ENCODE peak calls at places on chromosomes 4 and X, in ten cellular contexts. Q is cardiac muscle cell, E is tibial artery, M is MM.1S, U is heart right ventricle, L is gastrocnemius medialis, Z is activated B cell treated with CpG ODN at 0.5 μM for 24 hours, V is stomach, N is psoas muscle, P is AG09309. Y is an unnamed sample.
A peak's percentile ranks its signal among the peaks of the same experiment; 100 is the strongest.

GRCh38 chrX:123807825-123808416 is 51.9 kb upstream of the XIAP start:
- DNase-seq in Q (no peak), E (no peak), Z (no peak), M (no peak), N (no peak), U (no peak), L (no peak), V (no peak), P (peak; percentile 51), Y (no peak)

GRCh38 chr4:8844976-8845690 is 26.5 kb downstream of the HMX1 start:
- DNase-seq in P (no peak), L (no peak), Z (no peak), Q (no peak), N (no peak), U (no peak), M (no peak), V (no peak), E (peak; percentile 11), Y (peak; percentile 54)

GRCh38 chr4:185210102-185210981 is 944 bp downstream of the SNX25 start:
- DNase-seq in E (peak; percentile 54), U (peak; percentile 54), L (peak; percentile 40), Z (peak; percentile 59), Q (peak; percentile 59), P (no peak), M (peak; percentile 54), N (peak; percentile 61), V (peak; percentile 51), Y (peak; percentile 75)

GRCh38 chr4:10015140-10015753 is 6.0 kb downstream of the SLC2A9 start:
- DNase-seq in Q (peak; percentile 69), L (no peak), E (no peak), P (no peak), Z (no peak), M (peak; percentile 64), V (peak; percentile 64), U (no peak), N (no peak), Y (no peak)

GRCh38 chr4:11011249-11011648 is 326.7 kb upstream of the CLNK start:
- DNase-seq in M (no peak), U (no peak), V (no peak), Z (no peak), E (no peak), N (no peak), Q (no peak), L (no peak), P (no peak), Y (no peak)

GRCh38 chrX:17846045-17846444 is 15.1 kb downstream of the RAI2 start:
- DNase-seq in U (no peak), P (no peak), M (no peak), L (peak; percentile 42), V (no peak), Z (no peak), Q (no peak), E (no peak), N (no peak), Y (no peak)

GRCh38 chr4:14915018-14915417 is 87.3 kb upstream of the CPEB2 start:
- DNase-seq in V (no peak), Q (no peak), Z (no peak), L (no peak), P (no peak), M (no peak), N (no peak), E (no peak), U (no peak), Y (no peak)

GRCh38 chrX:122026665-122027064 is 979.3 kb downstream of the GLUD2 start:
- DNase-seq in Q (no peak), P (no peak), U (no peak), Z (no peak), V (no peak), N (no peak), L (no peak), E (no peak), M (no peak), Y (no peak)

GRCh38 chr4:20532871-20533870 is 167.1 kb upstream of the PACRGL start:
- DNase-seq in U (no peak), P (peak; percentile 81), Q (no peak), M (no peak), Z (no peak), V (no peak), E (no peak), N (no peak), L (no peak), Y (no peak)

GRCh38 chrX:45788941-45789348 is 588.3 kb upstream of the DIPK2B start:
- DNase-seq in Z (no peak), L (peak; percentile 12), E (no peak), V (no peak), Q (no peak), N (peak; percentile 54), P (no peak), U (peak; percentile 45), M (no peak), Y (no peak)

GRCh38 chrX:119455264-119455663 is 13.0 kb upstream of the SLC25A5 start:
- DNase-seq in M (no peak), U (no peak), Q (no peak), Z (no peak), V (no peak), L (no peak), P (peak; percentile 23), E (no peak), N (no peak), Y (no peak)

GRCh38 chrX:35040871-35041270 is 98.3 kb downstream of the FAM47B start:
- DNase-seq in Q (no peak), L (no peak), U (no peak), P (no peak), V (no peak), E (no peak), N (no peak), Z (no peak), M (no peak), Y (no peak)

GRCh38 chr4:32472918-32473317 is 1752.7 kb downstream of the PCDH7 start:
- DNase-seq in L (no peak), P (no peak), N (no peak), E (no peak), Z (no peak), Q (no peak), V (no peak), U (no peak), M (no peak), Y (no peak)

GRCh38 chrX:16185725-16186136 is 18.4 kb downstream of the MAGEB17 start:
- DNase-seq in V (no peak), U (no peak), N (no peak), P (peak; percentile 63), E (no peak), Q (no peak), L (no peak), Z (no peak), M (no peak), Y (no peak)

GRCh38 chrX:45806410-45807121 is 605.9 kb upstream of the DIPK2B start:
- DNase-seq in P (peak; percentile 78), Z (no peak), E (no peak), L (no peak), V (no peak), N (no peak), U (no peak), M (no peak), Q (peak; percentile 40), Y (no peak)

GRCh38 chrX:97461763-97462162 is 578.1 kb downstream of the RPA4 start:
- DNase-seq in Q (no peak), P (no peak), Z (no peak), L (no peak), U (no peak), N (no peak), M (no peak), V (no peak), E (no peak), Y (no peak)
- TF ChIP-seq CTCF in Q (no peak), P (no peak), Z (no peak), L (no peak), U (no peak), N (no peak), M (no peak), V (no peak), E (no peak), Y (peak; percentile 68)

GRCh38 chrX:40299028-40299479 is 201.3 kb upstream of the BCOR start:
- DNase-seq in P (no peak), L (no peak), E (no peak), Z (no peak), M (no peak), V (no peak), Q (peak; percentile 71), N (no peak), U (no peak), Y (peak; percentile 73)
- TF ChIP-seq CTCF in P (peak; percentile 37), L (no peak), E (no peak), Z (no peak), M (no peak), V (no peak), Q (peak; percentile 42), N (no peak), U (no peak), Y (peak; percentile 57)

DNA sequence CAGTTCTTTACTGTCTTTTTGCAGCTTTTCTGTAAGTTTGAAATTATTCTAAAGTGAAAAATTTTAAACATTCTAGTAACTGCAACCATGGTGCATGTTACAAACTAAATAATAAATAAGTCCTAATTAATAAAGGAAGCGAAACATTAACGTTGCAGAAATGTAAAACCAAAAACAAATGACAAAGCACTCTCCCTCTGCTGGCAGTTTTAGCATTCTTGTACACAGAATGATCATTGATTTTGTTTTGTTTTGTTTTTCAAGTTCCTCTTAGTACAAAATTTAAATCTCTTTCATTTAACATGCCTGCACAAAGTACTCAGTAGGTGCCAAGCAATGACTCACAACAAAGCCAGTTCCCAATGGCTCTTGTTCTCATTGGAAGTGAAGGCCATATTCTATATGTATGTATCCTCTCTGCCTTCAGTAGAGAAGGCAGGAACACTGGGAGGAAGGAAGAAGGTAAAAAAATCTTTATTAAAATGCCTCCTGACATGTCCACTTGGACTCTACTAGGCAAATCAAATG is 13.7 kb upstream of the TMSB4X start:
- DNase-seq in L (no peak), M (peak; percentile 24), Q (no peak), V (no peak), U (no peak), E (no peak), P (no peak), Z (no peak), N (no peak), Y (no peak)
- TF ChIP-seq CTCF in L (no peak), M (peak; percentile 25), Q (no peak), V (no peak), U (no peak), E (no peak), P (no peak), Z (no peak), N (no peak), Y (no peak)

DNA sequence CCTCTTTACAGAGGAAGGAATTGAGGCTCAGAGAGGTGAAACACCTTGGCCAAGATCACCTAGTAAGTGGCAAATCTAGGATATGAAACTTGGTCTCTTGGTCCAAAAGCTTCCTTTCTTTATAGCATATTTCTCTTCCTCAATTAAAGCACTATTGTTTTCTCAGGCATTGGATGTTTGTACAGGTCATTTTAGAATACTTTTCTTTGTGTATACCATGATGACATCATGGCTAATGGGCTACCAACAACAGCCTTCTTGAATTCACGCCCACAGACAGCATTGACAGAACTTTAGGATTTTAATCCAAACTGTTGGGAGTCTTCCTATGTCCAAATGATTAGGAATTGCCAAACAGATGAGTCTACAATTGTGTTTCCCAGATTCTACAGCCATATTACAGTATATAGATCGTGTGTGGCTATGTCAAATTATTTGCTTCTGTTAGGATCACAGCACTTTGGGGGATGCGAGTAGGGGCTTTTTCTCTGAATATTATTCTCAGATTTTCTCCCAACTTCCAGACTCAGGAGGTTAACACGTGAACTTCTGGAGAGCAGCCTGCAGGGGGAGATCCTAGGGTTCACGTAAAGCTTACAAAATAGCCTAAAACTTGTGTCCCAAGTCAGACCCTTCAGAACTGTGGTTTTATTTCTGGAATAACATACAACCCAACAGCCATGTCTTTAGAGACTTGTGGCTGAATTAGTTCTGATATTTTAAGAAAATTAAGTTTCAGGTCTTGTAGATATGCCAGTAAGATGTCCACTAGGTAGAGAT is 191.8 kb downstream of the SHROOM3 start:
- DNase-seq in U (no peak), M (no peak), V (no peak), P (no peak), Q (no peak), L (no peak), Z (no peak), E (no peak), N (no peak), Y (no peak)
- TF ChIP-seq CTCF in U (no peak), M (peak; percentile 18), V (no peak), P (peak; percentile 8), Q (peak; percentile 50), L (no peak), Z (no peak), E (no peak), N (no peak), Y (peak; percentile 65)